ENCODE peak calls at places on chromosomes 1 and 21, in ten cellular contexts. B is pancreas; R is CD4-positive, CD25-positive, alpha-beta regulatory T cell; S is left lung; X is cardiac muscle cell; G is OCI-LY7; H is tibial nerve; M is tibial artery; Y is aorta; Z is substantia nigra. U is an unnamed sample.

GRCh38 chr1:109883248-109883955 is 27.2 kb upstream of the CSF1 start:
- DNase-seq in B (no peak), R (no peak), S (no peak), X (no peak), G (no peak), H (peak; percentile 41), M (peak; percentile 93), Y (peak; percentile 78), Z (no peak), U (peak; percentile 62)

GRCh38 chr1:20076223-20076622 is 6.2 kb downstream of the PLA2G5 start:
- DNase-seq in B (no peak), R (no peak), S (no peak), X (no peak), G (no peak), H (no peak), M (no peak), Y (no peak), Z (no peak), U (no peak)

GRCh38 chr1:201697174-201697573 is 131.8 kb upstream of the IPO9 start:
- DNase-seq in B (no peak), R (no peak), S (no peak), X (no peak), G (no peak), H (no peak), M (no peak), Y (no peak), Z (no peak), U (no peak)

GRCh38 chr1:243230914-243231313 is 24.2 kb downstream of the CEP170 start:
- DNase-seq in B (no peak), R (no peak), S (no peak), X (peak; percentile 28), G (peak; percentile 46), H (no peak), M (no peak), Y (no peak), Z (no peak), U (no peak)

GRCh38 chr1:60130703-60131102 is 57.1 kb upstream of the C1orf87 start:
- DNase-seq in B (no peak), R (no peak), S (no peak), X (no peak), G (no peak), H (no peak), M (no peak), Y (no peak), Z (no peak), U (no peak)

GRCh38 chr1:230072296-230072695 is 5.3 kb downstream of the GALNT2 start:
- DNase-seq in B (peak; percentile 56), R (no peak), S (no peak), X (no peak), G (no peak), H (no peak), M (no peak), Y (no peak), Z (no peak), U (peak; percentile 29)

GRCh38 chr1:8152731-8153702 is 126.9 kb upstream of the ERRFI1 start:
- DNase-seq in B (no peak), R (peak; percentile 48), S (no peak), X (no peak), G (no peak), H (no peak), M (no peak), Y (no peak), Z (no peak), U (no peak)

GRCh38 chr1:211478376-211478775 is 13.6 kb downstream of the RD3 start:
- DNase-seq in B (no peak), R (no peak), S (no peak), X (no peak), G (no peak), H (no peak), M (no peak), Y (no peak), Z (no peak), U (no peak)

GRCh38 chr1:108082741-108083562 is 117.2 kb downstream of the SLC25A24 start:
- DNase-seq in B (no peak), R (no peak), S (no peak), X (no peak), G (no peak), H (no peak), M (no peak), Y (no peak), Z (no peak), U (no peak)

GRCh38 chr1:6270432-6270831 is 9.5 kb upstream of the GPR153 start:
- DNase-seq in B (no peak), R (no peak), S (no peak), X (no peak), G (no peak), H (no peak), M (no peak), Y (no peak), Z (no peak), U (no peak)

GRCh38 chr1:6271001-6271400 is 10.1 kb upstream of the GPR153 start:
- DNase-seq in B (no peak), R (no peak), S (no peak), X (no peak), G (no peak), H (no peak), M (no peak), Y (no peak), Z (no peak), U (no peak)

GRCh38 chr1:6271554-6271953 is 10.7 kb upstream of the GPR153 start:
- DNase-seq in B (no peak), R (no peak), S (no peak), X (no peak), G (no peak), H (no peak), M (no peak), Y (no peak), Z (no peak), U (no peak)

GRCh38 chr1:6269271-6269996 is 8.5 kb upstream of the GPR153 start:
- DNase-seq in B (no peak), R (no peak), S (no peak), X (no peak), G (no peak), H (no peak), M (no peak), Y (no peak), Z (no peak), U (no peak)

DNA sequence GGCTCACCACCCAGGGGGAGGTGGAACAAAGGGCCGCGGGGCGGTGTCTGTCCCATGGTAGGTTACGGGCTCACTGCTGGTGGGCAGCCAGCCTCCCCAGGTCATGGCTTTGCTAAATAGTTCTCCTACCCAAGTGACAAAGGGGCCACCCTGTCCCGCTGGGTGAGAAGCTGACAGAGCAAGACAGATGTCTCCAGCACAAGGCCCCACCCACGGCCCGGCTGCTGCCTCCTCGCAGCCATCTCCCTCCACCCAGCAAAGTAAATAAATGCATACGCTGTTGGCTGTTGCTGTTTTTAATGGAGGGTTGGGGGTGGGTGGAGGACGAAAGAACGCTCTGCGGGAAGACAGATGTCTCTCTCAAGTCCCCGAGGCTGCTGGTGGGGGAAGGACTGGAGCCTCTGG is 9.1 kb upstream of the GPR153 start:
- DNase-seq in B (no peak), R (no peak), S (no peak), X (no peak), G (no peak), H (no peak), M (no peak), Y (no peak), Z (no peak), U (no peak)
- H3K27ac ChIP-seq in B (no peak overlapping the region), R (no peak overlapping the region), S (no peak overlapping the region), X (no peak overlapping the region), G (no peak overlapping the region), H (peak overlapping the region; percentile 32), M (no peak overlapping the region), Y (no peak overlapping the region), Z (no peak overlapping the region), U (no peak overlapping the region)

GRCh38 chr1:11886986-11887665 is 28.4 kb upstream of the NPPB start:
- DNase-seq in B (no peak), R (no peak), S (no peak), X (peak; percentile 37), G (no peak), H (no peak), M (no peak), Y (peak; percentile 57), Z (no peak), U (no peak)

GRCh38 chr1:11891433-11892186 is 32.9 kb upstream of the NPPB start:
- DNase-seq in B (no peak), R (no peak), S (no peak), X (no peak), G (no peak), H (no peak), M (no peak), Y (no peak), Z (no peak), U (no peak)

GRCh38 chr1:11888206-11888876 is 29.6 kb upstream of the NPPB start:
- DNase-seq in B (no peak), R (no peak), S (no peak), X (no peak), G (no peak), H (no peak), M (no peak), Y (no peak), Z (no peak), U (no peak)

GRCh38 chr1:11887666-11888007 is 28.9 kb upstream of the NPPB start:
- DNase-seq in B (no peak), R (no peak), S (no peak), X (no peak), G (no peak), H (no peak), M (no peak), Y (no peak), Z (no peak), U (no peak)

GRCh38 chr1:11888877-11889208 is 30.1 kb upstream of the NPPB start:
- DNase-seq in B (no peak), R (no peak), S (no peak), X (no peak), G (no peak), H (no peak), M (no peak), Y (no peak), Z (no peak), U (no peak)
- H3K27ac ChIP-seq in B (no peak overlapping the region), R (no peak overlapping the region), S (no peak overlapping the region), X (peak overlapping the region; percentile 10), G (no peak overlapping the region), H (no peak overlapping the region), M (no peak overlapping the region), Y (no peak overlapping the region), Z (no peak overlapping the region), U (no peak overlapping the region)

GRCh38 chr1:16164821-16165364 is 9.0 kb upstream of the EPHA2 start:
- DNase-seq in B (no peak), R (no peak), S (no peak), X (no peak), G (no peak), H (no peak), M (no peak), Y (no peak), Z (no peak), U (no peak)
- H3K27ac ChIP-seq in B (peak overlapping the region; percentile 70), R (no peak overlapping the region), S (no peak overlapping the region), X (peak overlapping the region; percentile 90), G (no peak overlapping the region), H (no peak overlapping the region), M (no peak overlapping the region), Y (no peak overlapping the region), Z (no peak overlapping the region), U (no peak overlapping the region)

DNA sequence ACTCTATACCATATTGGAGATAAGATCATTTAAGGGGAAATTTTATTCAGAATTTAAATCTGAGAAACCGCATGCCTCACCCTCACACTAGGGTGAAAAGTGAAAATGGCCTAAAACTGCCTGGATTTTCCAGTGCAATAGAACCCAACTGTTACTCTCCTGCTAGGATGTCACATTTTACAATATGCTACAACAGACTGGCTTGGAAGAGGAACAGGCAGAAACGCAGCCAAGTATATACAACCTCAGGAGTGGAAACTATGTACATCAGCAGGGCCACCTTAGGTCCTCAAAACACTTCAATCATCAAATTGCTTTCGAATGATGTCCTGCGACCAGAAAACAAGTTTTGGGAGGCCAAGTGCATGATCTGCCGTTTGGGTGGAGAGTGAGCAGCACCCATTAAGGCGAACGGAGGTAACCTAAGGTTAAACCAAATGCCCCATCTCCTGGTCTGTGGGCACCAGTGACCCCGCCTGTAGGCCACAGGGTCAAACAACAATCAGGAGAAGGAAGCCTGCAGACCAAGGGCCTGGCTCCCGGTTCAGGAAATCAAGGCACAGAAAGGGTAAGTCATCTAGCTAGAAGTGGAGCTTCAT is 4.9 kb downstream of the RCAN1 start:
- DNase-seq in B (no peak), R (no peak), S (no peak), X (no peak), G (no peak), H (no peak), M (no peak), Y (no peak), Z (no peak), U (no peak)
- H3K27ac ChIP-seq in B (no peak overlapping the region), R (no peak overlapping the region), S (no peak overlapping the region), X (peak overlapping the region; percentile 15), G (no peak overlapping the region), H (no peak overlapping the region), M (no peak overlapping the region), Y (no peak overlapping the region), Z (peak overlapping the region; percentile 21), U (no peak overlapping the region)

U was measured in gastrocnemius medialis.